ENCODE peak calls at places on chromosomes 6 and 20, in five cellular contexts. Q, L, U, C and I are unnamed samples.

GRCh38 chr6:157831424-157832249 is 8.6 kb downstream of the SNX9 start:
- DNase-seq in Q (no peak), L (no peak), U (peak), C (no peak), I (no peak)

GRCh38 chr20:50729925-50730764 is 1.2 kb upstream of the PARD6B start:
- DNase-seq in Q (no peak), L (no peak), U (peak), C (no peak), I (no peak)

GRCh38 chr6:33412140-33413009 is 1.6 kb downstream of the PHF1 start:
- DNase-seq in Q (no peak), L (no peak), U (no peak), C (no peak), I (no peak)

GRCh38 chr6:20569000-20569610 is 34.8 kb downstream of the CDKAL1 start:
- DNase-seq in Q (no peak), L (no peak), U (no peak), C (no peak), I (no peak)

GRCh38 chr6:73031094-73031782 is 194.1 kb downstream of the KHDC1L start:
- DNase-seq in Q (no peak), L (no peak), U (no peak), C (no peak), I (no peak)

GRCh38 chr6:90460067-90460466 is 126.8 kb downstream of the MAP3K7 start:
- DNase-seq in Q (no peak), L (no peak), U (no peak), C (no peak), I (no peak)

GRCh38 chr6:93787841-93788240 is 368.5 kb upstream of the EPHA7 start:
- DNase-seq in Q (no peak), L (no peak), U (no peak), C (no peak), I (no peak)

GRCh38 chr6:29532320-29532951 is 27.1 kb downstream of the UBD start:
- DNase-seq in Q (no peak), L (no peak), U (no peak), C (no peak), I (no peak)

GRCh38 chr20:11144114-11144513 is 470.3 kb upstream of the JAG1 start:
- DNase-seq in Q (no peak), L (no peak), U (no peak), C (no peak), I (no peak)

GRCh38 chr6:105790635-105791034 is 295.5 kb upstream of the PRDM1 start:
- DNase-seq in Q (no peak), L (no peak), U (no peak), C (no peak), I (no peak)

GRCh38 chr6:16759181-16759645 is 2.0 kb downstream of the ATXN1 start:
- DNase-seq in Q (no peak), L (no peak), U (no peak), C (no peak), I (no peak)

GRCh38 chr6:32116674-32117073 is 7.5 kb upstream of the TNXB start:
- DNase-seq in Q (no peak), L (no peak), U (no peak), C (peak), I (no peak)

GRCh38 chr20:12414446-12415274 is 497.0 kb downstream of the BTBD3 start:
- DNase-seq in Q (peak), L (no peak), U (no peak), C (no peak), I (no peak)